ENCODE peak calls at places on chromosomes 12 and 14, in six cellular contexts. One of them, this sample, is unnamed.

GRCh38 chr12:85369365-85370154 is 89.5 kb downstream of the ALX1 start:
- DNase-seq in HL-60: no peak
- DNase-seq in stimulated activated naive CD8-positive, alpha-beta T cell treated with anti-CD3 and anti-CD28 coated beads, Interleukin-15, amount 100 ng/mL, for 72 hours: no peak
- DNase-seq in NCI-H1417: peak; percentile 28
- DNase-seq in T-cell: no peak
- DNase-seq in natural killer cell: no peak
- DNase-seq in this sample: no peak

GRCh38 chr14:76957224-76957881 is 71.2 kb downstream of the IRF2BPL start:
- DNase-seq in HL-60: no peak
- DNase-seq in stimulated activated naive CD8-positive, alpha-beta T cell treated with anti-CD3 and anti-CD28 coated beads, Interleukin-15, amount 100 ng/mL, for 72 hours: no peak
- DNase-seq in NCI-H1417: peak; percentile 87
- DNase-seq in T-cell: no peak
- DNase-seq in natural killer cell: no peak
- DNase-seq in this sample: no peak

GRCh38 chr14:36070056-36071043 is 106.2 kb downstream of the PTCSC3 start:
- DNase-seq in HL-60: peak; percentile 5
- DNase-seq in stimulated activated naive CD8-positive, alpha-beta T cell treated with anti-CD3 and anti-CD28 coated beads, Interleukin-15, amount 100 ng/mL, for 72 hours: peak; percentile 25
- DNase-seq in NCI-H1417: peak; percentile 94
- DNase-seq in T-cell: no peak
- DNase-seq in natural killer cell: no peak
- DNase-seq in this sample: no peak

GRCh38 chr12:89883630-89884364 is 175.2 kb upstream of the ATP2B1 start:
- DNase-seq in HL-60: no peak
- DNase-seq in stimulated activated naive CD8-positive, alpha-beta T cell treated with anti-CD3 and anti-CD28 coated beads, Interleukin-15, amount 100 ng/mL, for 72 hours: no peak
- DNase-seq in NCI-H1417: peak; percentile 90
- DNase-seq in T-cell: no peak
- DNase-seq in natural killer cell: no peak
- DNase-seq in this sample: no peak

GRCh38 chr12:124428136-124428791 is 133.4 kb downstream of the RFLNA start:
- DNase-seq in HL-60: no peak
- DNase-seq in stimulated activated naive CD8-positive, alpha-beta T cell treated with anti-CD3 and anti-CD28 coated beads, Interleukin-15, amount 100 ng/mL, for 72 hours: no peak
- DNase-seq in NCI-H1417: peak; percentile 37
- DNase-seq in T-cell: no peak
- DNase-seq in natural killer cell: no peak
- DNase-seq in this sample: no peak

GRCh38 chr12:108750471-108751402 is 19.4 kb upstream of the CORO1C start:
- DNase-seq in HL-60: no peak
- DNase-seq in stimulated activated naive CD8-positive, alpha-beta T cell treated with anti-CD3 and anti-CD28 coated beads, Interleukin-15, amount 100 ng/mL, for 72 hours: no peak
- DNase-seq in NCI-H1417: no peak
- DNase-seq in T-cell: no peak
- DNase-seq in natural killer cell: no peak
- DNase-seq in this sample: no peak

GRCh38 chr12:92431146-92431545 is 271.6 kb upstream of the PLEKHG7 start:
- DNase-seq in HL-60: no peak
- DNase-seq in stimulated activated naive CD8-positive, alpha-beta T cell treated with anti-CD3 and anti-CD28 coated beads, Interleukin-15, amount 100 ng/mL, for 72 hours: no peak
- DNase-seq in NCI-H1417: no peak
- DNase-seq in T-cell: no peak
- DNase-seq in natural killer cell: peak; percentile 29
- DNase-seq in this sample: no peak

GRCh38 chr12:6946033-6946919 is 2.5 kb downstream of the C12orf57 start:
- DNase-seq in HL-60: peak; percentile 86
- DNase-seq in stimulated activated naive CD8-positive, alpha-beta T cell treated with anti-CD3 and anti-CD28 coated beads, Interleukin-15, amount 100 ng/mL, for 72 hours: peak; percentile 55
- DNase-seq in NCI-H1417: peak; percentile 98
- DNase-seq in T-cell: no peak
- DNase-seq in natural killer cell: no peak
- DNase-seq in this sample: no peak

GRCh38 chr12:26338574-26339572 is 143.5 kb downstream of the SSPN start:
- DNase-seq in HL-60: no peak
- DNase-seq in stimulated activated naive CD8-positive, alpha-beta T cell treated with anti-CD3 and anti-CD28 coated beads, Interleukin-15, amount 100 ng/mL, for 72 hours: no peak
- DNase-seq in NCI-H1417: no peak
- DNase-seq in T-cell: no peak
- DNase-seq in natural killer cell: no peak
- DNase-seq in this sample: no peak

GRCh38 chr14:67357583-67358354 is 1.8 kb downstream of the ATP6V1D start:
- DNase-seq in HL-60: no peak
- DNase-seq in stimulated activated naive CD8-positive, alpha-beta T cell treated with anti-CD3 and anti-CD28 coated beads, Interleukin-15, amount 100 ng/mL, for 72 hours: no peak
- DNase-seq in NCI-H1417: peak; percentile 11
- DNase-seq in T-cell: no peak
- DNase-seq in natural killer cell: no peak
- DNase-seq in this sample: no peak

GRCh38 chr12:63068857-63069442 is 82.1 kb downstream of the AVPR1A start:
- DNase-seq in HL-60: no peak
- DNase-seq in stimulated activated naive CD8-positive, alpha-beta T cell treated with anti-CD3 and anti-CD28 coated beads, Interleukin-15, amount 100 ng/mL, for 72 hours: no peak
- DNase-seq in NCI-H1417: peak; percentile 76
- DNase-seq in T-cell: no peak
- DNase-seq in natural killer cell: no peak
- DNase-seq in this sample: no peak

GRCh38 chr12:78470354-78471195 is 394.0 kb upstream of the SYT1 start:
- DNase-seq in HL-60: no peak
- DNase-seq in stimulated activated naive CD8-positive, alpha-beta T cell treated with anti-CD3 and anti-CD28 coated beads, Interleukin-15, amount 100 ng/mL, for 72 hours: no peak
- DNase-seq in NCI-H1417: peak; percentile 84
- DNase-seq in T-cell: no peak
- DNase-seq in natural killer cell: no peak
- DNase-seq in this sample: no peak

This sample was measured in CD14-positive monocyte.